ENCODE peak calls at places on chromosome 22, in six cellular contexts. M is spleen, O is bronchial epithelial cell, W is PC-3, C is kidney, N is Peyer's patch. I is an unnamed sample.
A peak's percentile ranks its signal among the peaks of the same experiment; 100 is the strongest.

GRCh38 chr22:36546932-36547331 is 18.0 kb upstream of the EIF3D start:
- DNase-seq in C (no peak), W (peak; percentile 93), M (no peak), O (peak; percentile 96), N (no peak), I (no peak)

GRCh38 chr22:37229012-37229804 is 14.9 kb downstream of the RAC2 start:
- DNase-seq in C (no peak), N (peak; percentile 46), O (peak; percentile 64), W (peak; percentile 73), M (peak; percentile 87), I (peak; percentile 85)

GRCh38 chr22:19845369-19845722 is 9.3 kb downstream of the GNB1L start:
- DNase-seq in N (peak; percentile 10), M (no peak), O (no peak), W (no peak), C (peak; percentile 57), I (no peak)

GRCh38 chr22:30310881-30311771 is 15.6 kb downstream of the TBC1D10A start:
- DNase-seq in C (peak; percentile 89), W (peak; percentile 58), N (no peak), M (no peak), O (no peak), I (no peak)

GRCh38 chr22:48167238-48167637 is 1404.8 kb downstream of the TBC1D22A start:
- DNase-seq in N (no peak), W (no peak), M (no peak), O (no peak), C (no peak), I (no peak)

GRCh38 chr22:43829904-43830851 is 18.1 kb upstream of the EFCAB6 start:
- DNase-seq in O (no peak), M (peak; percentile 56), N (no peak), C (peak; percentile 55), W (no peak), I (no peak)

GRCh38 chr22:40534379-40535188 is 101.9 kb downstream of the MRTFA start:
- DNase-seq in C (no peak), O (peak; percentile 63), M (no peak), W (peak; percentile 39), N (no peak), I (no peak)

GRCh38 chr22:40739723-40740122 is 60.4 kb downstream of the MCHR1 start:
- DNase-seq in M (no peak), C (no peak), W (no peak), O (no peak), N (no peak), I (no peak)

GRCh38 chr22:50490531-50491308 is 4.1 kb downstream of the MIOX start:
- DNase-seq in O (no peak), M (no peak), C (peak; percentile 69), N (peak; percentile 51), W (no peak), I (no peak)

GRCh38 chr22:27219036-27219435 is 561.6 kb downstream of the MIAT start:
- DNase-seq in C (no peak), O (no peak), M (no peak), N (no peak), W (no peak), I (no peak)

GRCh38 chr22:50206599-50206998 is 5.8 kb downstream of the SELENOO start:
- DNase-seq in N (no peak), O (no peak), C (peak; percentile 82), M (peak; percentile 83), W (no peak), I (peak; percentile 72)

GRCh38 chr22:48838846-48839730 is 988.6 kb downstream of the BRD1 start:
- DNase-seq in C (peak; percentile 60), W (no peak), M (no peak), O (no peak), N (no peak), I (no peak)

GRCh38 chr22:33018232-33018864 is 39.8 kb downstream of the SYN3 start:
- DNase-seq in C (no peak), M (no peak), O (peak; percentile 35), N (peak; percentile 45), W (peak; percentile 46), I (peak; percentile 77)

GRCh38 chr22:50009765-50010675 is 2.5 kb downstream of the IL17REL start:
- DNase-seq in W (no peak), C (peak; percentile 84), N (no peak), M (no peak), O (no peak), I (no peak)

GRCh38 chr22:30313527-30314385 is 13.0 kb downstream of the TBC1D10A start:
- DNase-seq in C (no peak), W (peak; percentile 49), N (no peak), O (peak; percentile 50), M (no peak), I (no peak)

GRCh38 chr22:20408891-20409290 is 14.9 kb downstream of the ZNF74 start:
- DNase-seq in N (peak; percentile 6), W (no peak), O (no peak), C (no peak), M (peak; percentile 27), I (no peak)

GRCh38 chr22:48754611-48755331 is 1072.9 kb downstream of the BRD1 start:
- DNase-seq in N (peak; percentile 5), C (no peak), O (no peak), M (no peak), W (no peak), I (no peak)

GRCh38 chr22:49481651-49482399 is 345.8 kb downstream of the BRD1 start:
- DNase-seq in M (no peak), O (peak; percentile 11), W (peak; percentile 10), N (no peak), C (no peak), I (no peak)

GRCh38 chr22:35276019-35276418 is 18.7 kb downstream of the HMGXB4 start:
- DNase-seq in N (no peak), C (no peak), W (no peak), M (no peak), O (no peak), I (no peak)

GRCh38 chr22:35275580-35275979 is 18.3 kb downstream of the HMGXB4 start:
- DNase-seq in N (no peak), M (no peak), W (peak; percentile 58), C (no peak), O (peak; percentile 68), I (no peak)

GRCh38 chr22:35269630-35270029 is 12.3 kb downstream of the HMGXB4 start:
- DNase-seq in M (no peak), O (no peak), C (no peak), W (no peak), N (no peak), I (no peak)

DNA sequence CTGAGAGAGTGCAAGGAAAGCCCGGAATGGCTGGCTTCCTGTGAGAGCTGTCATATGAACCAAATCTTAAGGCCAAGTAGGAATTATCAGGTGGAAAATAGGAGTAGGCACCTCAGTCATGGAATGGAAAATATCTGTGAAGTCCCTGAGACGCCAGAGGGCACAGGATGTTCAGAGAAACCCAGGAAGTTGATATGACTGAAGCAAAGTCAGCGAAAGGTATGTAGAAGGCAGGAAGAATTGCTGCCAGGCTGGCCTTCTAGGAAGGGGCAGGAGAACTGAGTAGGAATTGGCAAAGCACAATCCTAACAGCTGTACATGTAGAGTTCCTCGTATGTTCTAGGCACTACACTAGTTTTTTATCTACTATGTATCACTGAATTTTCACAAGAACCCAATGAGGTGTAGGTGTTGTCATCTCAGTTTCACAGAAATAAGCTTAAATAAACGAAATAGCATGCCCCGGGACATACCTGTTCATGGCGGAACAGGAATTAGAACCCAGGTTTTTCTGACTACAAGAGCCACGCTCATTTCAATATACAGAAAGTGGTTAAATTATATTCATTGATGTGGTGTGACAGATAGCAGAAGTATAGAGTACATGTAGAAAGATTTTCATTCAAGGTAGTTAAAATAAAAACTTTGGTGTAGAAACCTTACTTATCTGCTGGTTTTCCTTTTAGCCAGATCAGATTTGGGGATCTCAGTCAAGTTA is 17.0 kb downstream of the HMGXB4 start:
- DNase-seq in C (no peak), N (no peak), O (no peak), W (peak; percentile 5), M (no peak), I (no peak)
- H3K36me3 ChIP-seq in C (peaks cover 2% of the 10 kb centered on the region), N (no peaks in the 10 kb centered on the region), O (peaks cover 7% of the 10 kb centered on the region), W (peaks cover 29% of the 10 kb centered on the region), M (peaks cover 27% of the 10 kb centered on the region), I (peaks cover 61% of the 10 kb centered on the region)

DNA sequence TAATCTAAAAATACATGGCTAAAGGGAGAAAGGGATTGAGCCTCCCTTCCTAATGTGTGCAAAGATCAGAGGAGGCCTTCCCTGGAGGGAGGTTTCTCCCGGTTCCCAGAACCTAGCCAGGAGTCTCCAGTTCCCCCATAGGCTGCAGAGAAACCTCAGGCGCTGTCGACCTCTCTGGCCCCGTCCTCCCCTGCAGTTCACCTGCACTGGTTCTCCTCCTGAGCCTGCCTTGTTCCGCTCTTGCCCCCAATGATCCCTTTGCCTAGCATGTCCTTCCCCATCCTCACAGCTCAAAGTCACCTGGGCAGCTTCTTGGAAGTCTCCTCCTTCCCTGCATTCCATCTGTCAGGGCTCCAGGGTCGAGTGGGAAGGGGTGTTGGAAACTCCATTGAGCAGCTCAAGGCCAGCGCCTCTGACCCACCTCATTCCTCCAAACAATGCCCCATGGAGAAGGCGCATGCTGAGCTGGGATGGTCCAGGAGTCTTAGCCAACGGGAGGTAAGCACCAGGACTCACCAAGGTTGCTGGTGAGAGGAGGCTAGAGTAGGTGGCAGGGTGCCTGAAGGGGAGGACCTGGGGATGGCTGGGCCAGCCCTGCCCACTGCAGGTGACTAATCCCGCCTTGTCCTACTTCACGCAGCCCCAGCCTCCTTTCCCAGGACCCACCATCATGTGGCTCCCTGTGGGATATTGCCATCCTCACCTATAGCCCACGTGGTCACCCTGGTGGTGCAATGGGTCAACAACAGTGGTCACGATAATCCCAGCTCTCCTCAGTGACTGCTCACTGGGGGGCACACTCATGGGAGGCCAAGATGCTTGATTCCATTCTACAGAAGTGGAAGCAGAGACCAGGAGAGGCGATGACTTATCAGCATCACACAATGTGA is 15.4 kb downstream of the RSPH14 start:
- DNase-seq in M (no peak), W (no peak), C (no peak), N (no peak), O (no peak), I (no peak)
- TF ChIP-seq CTCF in M (no peak), W (no peak), C (no peak), N (no peak), O (no peak), I (no peak)

GRCh38 chr22:17140022-17140421 is 18.9 kb upstream of the TMEM121B start:
- DNase-seq in N (no peak), M (peak; percentile 38), O (no peak), W (no peak), C (no peak), I (no peak)

GRCh38 chr22:17140826-17141771 is 18.0 kb downstream of the HDHD5 start:
- DNase-seq in O (no peak), M (peak; percentile 56), C (no peak), N (no peak), W (no peak), I (no peak)

GRCh38 chr22:17145021-17145680 is 13.9 kb downstream of the HDHD5 start:
- DNase-seq in C (no peak), M (peak; percentile 40), N (no peak), O (no peak), W (no peak), I (no peak)

GRCh38 chr22:17143101-17143500 is 16.0 kb downstream of the HDHD5 start:
- DNase-seq in O (no peak), N (no peak), C (no peak), M (peak; percentile 54), W (no peak), I (no peak)

DNA sequence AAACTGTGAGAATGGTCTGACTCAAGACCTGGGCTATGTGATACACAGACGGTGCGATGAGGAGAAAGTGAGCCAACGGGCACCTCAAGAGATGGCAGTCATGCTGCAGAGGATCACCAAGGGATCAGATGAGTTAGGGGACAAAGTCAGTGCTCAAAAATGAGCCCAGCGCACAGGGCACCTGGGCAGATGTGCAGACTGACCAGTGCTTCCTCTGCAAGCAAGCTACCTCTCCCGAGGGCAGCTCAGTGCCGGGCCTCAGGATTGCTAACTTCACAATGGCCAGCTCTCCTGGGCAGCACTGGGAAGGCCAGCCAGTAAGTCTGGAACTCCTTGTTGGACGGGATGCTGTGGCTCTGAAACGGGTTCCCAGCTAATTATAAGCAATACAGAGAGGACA is 15.3 kb downstream of the HDHD5 start:
- DNase-seq in O (no peak), W (no peak), N (no peak), C (no peak), M (peak; percentile 56), I (no peak)
- H3K36me3 ChIP-seq in O (peaks cover 18% of the 10 kb centered on the region), W (peaks cover 3% of the 10 kb centered on the region), N (no peaks in the 10 kb centered on the region), C (peaks cover 15% of the 10 kb centered on the region), M (peaks cover 61% of the 10 kb centered on the region), I (peaks cover 46% of the 10 kb centered on the region)

GRCh38 chr22:21447694-21448402 is 19.3 kb upstream of the TMEM191C start:
- DNase-seq in N (no peak), O (no peak), M (peak; percentile 55), W (no peak), C (peak; percentile 61), I (peak; percentile 34)
- TF ChIP-seq CTCF in N (no peak), O (peak; percentile 20), M (no peak), W (peak; percentile 41), C (no peak), I (peak; percentile 70)